ENCODE peak calls at places on chromosomes 12 and 14, in seven cellular contexts. X is endothelial cell of umbilical vein, V is gastrocnemius medialis, R is NB4, E is HCT116, Z is stomach, K is GM12878. C is an unnamed sample.

GRCh38 chr14:73259837-73260236 is 22.5 kb downstream of the PAPLN start:
- DNase-seq in X (no peak), V (no peak), R (no peak), E (no peak), Z (no peak), K (no peak), C (no peak)

GRCh38 chr14:94110552-94111181 is at the start of gene IFI27:
- DNase-seq in X (peak; percentile 62), V (peak; percentile 48), R (no peak), E (no peak), Z (peak; percentile 79), K (no peak), C (peak; percentile 85)

GRCh38 chr12:107467716-107468115 is 217.9 kb upstream of the PWP1 start:
- DNase-seq in X (no peak), V (no peak), R (no peak), E (no peak), Z (no peak), K (no peak), C (no peak)

GRCh38 chr12:26919216-26919555 is 18.6 kb downstream of the INTS13 start:
- DNase-seq in X (peak; percentile 27), V (no peak), R (no peak), E (no peak), Z (no peak), K (no peak), C (no peak)

GRCh38 chr12:97308576-97309198 is 153.9 kb upstream of the RMST start:
- DNase-seq in X (peak; percentile 77), V (no peak), R (peak; percentile 67), E (peak; percentile 46), Z (no peak), K (peak; percentile 15), C (no peak)

GRCh38 chr14:89672636-89673279 is 255.7 kb upstream of the FOXN3 start:
- DNase-seq in X (no peak), V (no peak), R (no peak), E (no peak), Z (peak; percentile 57), K (no peak), C (no peak)

GRCh38 chr12:111748867-111749266 is 17.9 kb upstream of the ALDH2 start:
- DNase-seq in X (peak; percentile 69), V (no peak), R (no peak), E (no peak), Z (no peak), K (no peak), C (no peak)

GRCh38 chr14:63134801-63135200 is 69.4 kb upstream of the RHOJ start:
- DNase-seq in X (peak; percentile 15), V (no peak), R (peak; percentile 12), E (no peak), Z (no peak), K (no peak), C (no peak)

GRCh38 chr12:104799458-104799857 is 158.6 kb downstream of the SLC41A2 start:
- DNase-seq in X (no peak), V (no peak), R (no peak), E (no peak), Z (no peak), K (no peak), C (no peak)

GRCh38 chr12:6612247-6612646 is 5.1 kb upstream of the CHD4 start:
- DNase-seq in X (no peak), V (no peak), R (no peak), E (no peak), Z (no peak), K (no peak), C (no peak)

GRCh38 chr12:90122716-90123115 is 414.1 kb upstream of the ATP2B1 start:
- DNase-seq in X (peak; percentile 54), V (no peak), R (no peak), E (no peak), Z (no peak), K (no peak), C (no peak)

GRCh38 chr12:76781321-76781720 is 17.4 kb downstream of the ZDHHC17 start:
- DNase-seq in X (no peak), V (no peak), R (no peak), E (no peak), Z (no peak), K (no peak), C (no peak)

GRCh38 chr12:92234533-92234932 is 88.9 kb upstream of the BTG1 start:
- DNase-seq in X (no peak), V (no peak), R (no peak), E (no peak), Z (no peak), K (no peak), C (peak; percentile 31)

GRCh38 chr14:38405851-38406630 is 150.1 kb upstream of the CLEC14A start:
- DNase-seq in X (peak; percentile 54), V (no peak), R (no peak), E (no peak), Z (no peak), K (no peak), C (no peak)

GRCh38 chr14:90054803-90055202 is 7.0 kb upstream of the KCNK13 start:
- DNase-seq in X (no peak), V (no peak), R (no peak), E (no peak), Z (no peak), K (no peak), C (no peak)

GRCh38 chr12:76637807-76638206 is 78.2 kb upstream of the OSBPL8 start:
- DNase-seq in X (no peak), V (no peak), R (no peak), E (no peak), Z (no peak), K (no peak), C (no peak)

DNA sequence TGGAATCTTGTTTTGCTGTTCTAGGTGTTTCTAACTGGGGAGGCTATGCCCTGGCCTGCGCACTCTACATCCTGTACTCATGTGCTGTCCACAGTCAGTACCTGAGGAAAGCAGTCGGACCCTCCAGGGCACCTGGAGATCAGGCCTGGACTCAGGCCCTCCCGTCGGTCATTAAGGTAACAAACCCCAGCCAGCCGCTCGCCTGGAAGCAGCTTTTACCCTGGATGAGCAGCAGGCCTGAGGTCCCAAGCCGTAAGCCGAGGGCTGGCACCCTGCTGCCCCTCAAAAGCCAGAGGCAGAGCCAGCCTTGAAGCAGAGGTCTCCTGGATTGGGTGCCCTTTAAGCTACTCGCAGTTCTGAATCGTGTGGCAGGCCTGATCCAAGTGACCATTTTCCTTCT is 29.1 kb downstream of the GPR68 start:
- DNase-seq in X (no peak), V (no peak), R (no peak), E (no peak), Z (no peak), K (no peak), C (peak; percentile 32)
- TF ChIP-seq POLR2A in X (no peak), V (no peak), R (no peak), E (no peak), Z (no peak), K (no peak), C (no peak)

DNA sequence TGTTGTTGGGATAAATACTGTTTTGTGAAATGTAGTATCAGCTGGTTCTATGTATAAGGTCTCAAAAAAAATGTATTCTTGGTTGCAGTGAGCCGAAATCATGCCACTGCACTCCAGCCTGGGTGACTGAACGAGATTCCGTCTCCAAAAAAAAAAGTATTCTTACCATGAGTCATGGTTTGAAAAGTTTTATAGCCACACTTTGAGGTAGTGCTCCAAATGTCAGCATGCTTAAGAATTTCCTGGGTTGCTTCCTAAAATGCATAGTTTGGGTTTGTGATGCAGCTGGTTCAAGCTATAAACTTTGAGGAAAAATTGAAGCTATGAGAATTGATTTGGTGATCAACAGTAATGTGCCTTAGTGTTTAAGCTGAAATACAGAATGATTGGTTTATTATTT is 48.0 kb downstream of the ETNK1 start:
- DNase-seq in X (no peak), V (no peak), R (no peak), E (no peak), Z (no peak), K (no peak), C (no peak)
- TF ChIP-seq POLR2A in X (no peak), V (no peak), R (no peak), E (no peak), Z (no peak), K (no peak), C (no peak)

DNA sequence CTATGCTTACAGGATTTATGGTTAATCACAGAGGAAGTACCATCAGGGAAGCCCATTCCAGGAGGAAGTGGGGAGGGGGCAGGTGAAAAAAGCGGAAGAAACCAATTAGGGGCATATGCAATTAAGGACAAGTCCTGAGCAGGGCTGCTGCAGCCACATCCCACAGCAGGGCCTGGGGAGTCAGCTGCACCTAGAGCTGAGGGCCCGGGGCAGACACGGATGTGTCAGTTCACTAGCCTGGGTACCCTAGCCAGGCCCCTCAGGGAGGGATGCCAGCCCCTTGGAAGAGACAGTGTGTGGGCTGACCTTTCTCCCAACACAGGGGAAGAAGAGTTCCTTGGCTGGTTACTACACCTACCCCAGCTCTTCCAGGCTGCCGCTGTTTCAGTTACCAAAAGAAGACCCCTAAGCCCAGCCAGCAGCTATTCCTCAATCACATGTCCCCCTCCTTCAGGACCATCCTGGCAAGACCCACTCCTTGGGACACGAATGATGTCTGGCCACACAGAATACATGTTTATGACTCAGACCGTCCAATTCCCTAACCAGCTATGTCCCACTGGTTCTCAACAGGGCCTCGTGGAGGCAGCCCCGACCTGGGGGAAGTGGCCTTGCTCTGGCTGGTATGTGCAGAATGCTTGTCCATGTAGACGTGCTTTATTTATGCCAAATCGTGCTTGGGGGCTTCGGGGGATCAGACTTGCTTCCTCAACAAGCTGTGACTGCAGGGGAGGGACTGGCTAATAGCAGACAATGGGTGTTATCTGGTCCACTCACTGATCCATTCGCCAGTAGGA is 133.7 kb upstream of the RTL1 start:
- DNase-seq in X (no peak), V (peak; percentile 7), R (no peak), E (no peak), Z (no peak), K (no peak), C (no peak)
- TF ChIP-seq POLR2A in X (no peak), V (no peak), R (no peak), E (no peak), Z (no peak), K (no peak), C (no peak)

GRCh38 chr14:77239412-77239811 is 31.6 kb downstream of the NGB start:
- DNase-seq in X (no peak), V (no peak), R (no peak), E (no peak), Z (no peak), K (no peak), C (no peak)

GRCh38 chr14:77241955-77242354 is 29.1 kb downstream of the NGB start:
- DNase-seq in X (no peak), V (no peak), R (no peak), E (no peak), Z (no peak), K (no peak), C (no peak)

GRCh38 chr14:77238356-77238755 is 32.6 kb downstream of the NGB start:
- DNase-seq in X (no peak), V (no peak), R (no peak), E (no peak), Z (no peak), K (no peak), C (no peak)

GRCh38 chr14:77238996-77239395 is 32.0 kb downstream of the NGB start:
- DNase-seq in X (no peak), V (no peak), R (no peak), E (no peak), Z (no peak), K (no peak), C (no peak)

DNA sequence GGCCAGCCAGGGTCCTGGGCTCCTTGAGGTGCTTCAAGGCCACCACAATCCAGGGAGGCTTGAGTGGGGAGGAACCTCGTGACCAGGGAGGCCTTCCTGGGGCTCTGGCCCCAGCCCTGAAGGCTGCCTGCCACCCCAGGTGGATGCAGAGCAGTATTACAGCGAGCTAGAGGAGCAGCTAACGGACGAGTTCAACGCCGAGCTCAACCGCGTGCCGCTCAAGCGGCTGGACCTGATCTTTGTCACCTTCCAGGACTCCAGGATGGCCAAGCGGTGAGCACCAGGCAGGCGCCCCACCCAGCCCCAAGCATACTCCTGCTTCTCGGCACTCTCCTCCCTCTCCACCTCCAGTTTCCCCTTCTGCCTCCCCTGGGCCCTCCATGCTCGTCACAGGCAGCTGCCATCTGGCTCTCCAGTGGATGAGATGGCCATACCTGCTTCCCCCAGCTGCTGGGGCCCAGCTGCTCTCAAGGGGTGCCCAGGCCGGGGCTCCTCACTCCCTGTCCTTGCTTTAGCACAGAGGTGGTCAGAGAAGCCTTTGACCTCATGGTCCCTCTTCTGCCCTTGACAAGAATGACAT is 30.6 kb downstream of the NGB start:
- DNase-seq in X (no peak), V (no peak), R (no peak), E (no peak), Z (no peak), K (no peak), C (no peak)
- TF ChIP-seq POLR2A in X (no peak), V (no peak), R (no peak), E (no peak), Z (no peak), K (no peak), C (no peak)